ENCODE peak calls at places on chromosome 16, in four cellular contexts. M is substantia nigra, U is pancreas, C is fibroblast of lung. N is an unnamed sample.

GRCh38 chr16:2467301-2468141 is 3.6 kb upstream of the NTN3 start:
- DNase-seq in C (peak), U (peak), M (no peak), N (peak)

GRCh38 chr16:78436023-78436422 is 336.6 kb downstream of the WWOX start:
- DNase-seq in M (no peak), U (no peak), C (no peak), N (no peak)

GRCh38 chr16:11250091-11250785 is 5.8 kb downstream of the SOCS1 start:
- DNase-seq in U (no peak), C (no peak), M (no peak), N (no peak)

GRCh38 chr16:10001258-10001785 is 180.9 kb downstream of the GRIN2A start:
- DNase-seq in U (no peak), C (no peak), M (no peak), N (no peak)

GRCh38 chr16:48537275-48537674 is 72.7 kb downstream of the N4BP1 start:
- DNase-seq in M (no peak), U (no peak), C (no peak), N (peak)

GRCh38 chr16:22635801-22636200 is 125.1 kb downstream of the NPIPB5 start:
- DNase-seq in U (no peak), M (no peak), C (no peak), N (no peak)

GRCh38 chr16:88869673-88869980 is 3.2 kb upstream of the PABPN1L start:
- DNase-seq in C (no peak), M (no peak), U (no peak), N (no peak)

GRCh38 chr16:84610385-84610784 is 7.5 kb downstream of the COTL1 start:
- DNase-seq in M (no peak), U (no peak), C (no peak), N (no peak)

GRCh38 chr16:2470234-2470601 is 879 bp upstream of the NTN3 start:
- DNase-seq in U (no peak), M (no peak), C (no peak), N (no peak)

GRCh38 chr16:86910146-86910805 is 331.9 kb downstream of the FOXL1 start:
- DNase-seq in C (no peak), U (peak), M (no peak), N (peak)

GRCh38 chr16:56295059-56295673 is 103.9 kb downstream of the GNAO1 start:
- DNase-seq in C (no peak), M (no peak), U (no peak), N (no peak)

GRCh38 chr16:82874251-82874650 is 247.5 kb downstream of the CDH13 start:
- DNase-seq in U (no peak), C (peak), M (no peak), N (no peak)

GRCh38 chr16:81638286-81638945 is 140.7 kb upstream of the PLCG2 start:
- DNase-seq in M (no peak), C (no peak), U (no peak), N (no peak)
- H3K27ac ChIP-seq in M (no peak), C (no peak), U (no peak), N (no peak)

DNA sequence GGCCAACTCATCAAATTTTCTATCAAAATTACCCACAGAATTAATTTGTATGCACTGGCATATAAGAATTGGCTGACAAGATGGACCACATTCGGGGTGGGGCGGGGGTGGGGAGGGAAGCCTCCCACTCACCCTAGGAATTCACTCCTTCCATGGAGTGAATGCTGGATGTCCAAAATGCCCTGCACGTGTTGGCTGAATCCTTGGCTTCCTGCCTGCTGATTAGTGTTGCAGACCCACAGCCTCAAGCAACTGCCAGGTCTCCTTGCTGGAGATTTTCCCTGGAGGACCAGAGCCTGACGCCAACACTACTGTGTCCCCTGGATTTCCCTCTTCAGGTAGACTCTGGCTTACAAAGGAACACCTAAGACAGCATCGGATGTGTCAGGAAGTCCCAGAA is 575.7 kb upstream of the CDH11 start:
- DNase-seq in U (no peak), C (no peak), M (no peak), N (no peak)
- H3K27ac ChIP-seq in U (no peak), C (no peak), M (no peak), N (no peak)

GRCh38 chr16:24976971-24977672 is 38.0 kb downstream of the ARHGAP17 start:
- DNase-seq in U (no peak), M (no peak), C (no peak), N (no peak)

GRCh38 chr16:24977673-24978065 is 37.5 kb downstream of the ARHGAP17 start:
- DNase-seq in C (peak), U (no peak), M (no peak), N (no peak)

GRCh38 chr16:24976061-24976779 is 38.9 kb downstream of the ARHGAP17 start:
- DNase-seq in M (no peak), U (no peak), C (no peak), N (no peak)

GRCh38 chr16:24980077-24980793 is 34.9 kb downstream of the ARHGAP17 start:
- DNase-seq in U (no peak), C (peak), M (no peak), N (no peak)

GRCh38 chr16:24978370-24978914 is 36.7 kb downstream of the ARHGAP17 start:
- DNase-seq in U (no peak), M (no peak), C (no peak), N (no peak)
- H3K27ac ChIP-seq in U (no peak), M (no peak), C (peak), N (peak)

GRCh38 chr16:89955001-89955685 is 6.6 kb downstream of the DEF8 start:
- DNase-seq in M (no peak), C (no peak), U (no peak), N (no peak)
- H3K27ac ChIP-seq in M (no peak), C (no peak), U (no peak), N (no peak)

DNA sequence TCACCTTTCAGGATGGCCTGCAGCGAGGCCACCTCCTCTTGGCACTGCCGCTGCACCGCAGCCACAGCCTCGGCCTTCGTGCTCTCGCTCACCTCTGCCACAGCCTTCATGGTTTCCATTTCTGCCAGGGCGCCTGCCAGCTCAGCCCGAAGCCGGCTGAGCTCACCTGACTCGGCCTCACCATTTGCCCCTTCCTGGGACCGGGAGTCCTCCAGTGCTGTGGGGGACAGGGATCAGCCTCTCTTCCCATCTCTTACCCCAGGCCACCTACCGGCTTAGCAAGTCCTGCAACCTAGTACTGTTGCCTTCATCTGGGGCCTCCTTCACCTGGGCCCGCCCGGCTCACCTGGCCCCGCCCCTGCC is 658 bp downstream of the RABEP2 start:
- DNase-seq in U (no peak), C (no peak), M (no peak), N (no peak)
- H3K27ac ChIP-seq in U (peak), C (no peak), M (peak), N (no peak)

DNA sequence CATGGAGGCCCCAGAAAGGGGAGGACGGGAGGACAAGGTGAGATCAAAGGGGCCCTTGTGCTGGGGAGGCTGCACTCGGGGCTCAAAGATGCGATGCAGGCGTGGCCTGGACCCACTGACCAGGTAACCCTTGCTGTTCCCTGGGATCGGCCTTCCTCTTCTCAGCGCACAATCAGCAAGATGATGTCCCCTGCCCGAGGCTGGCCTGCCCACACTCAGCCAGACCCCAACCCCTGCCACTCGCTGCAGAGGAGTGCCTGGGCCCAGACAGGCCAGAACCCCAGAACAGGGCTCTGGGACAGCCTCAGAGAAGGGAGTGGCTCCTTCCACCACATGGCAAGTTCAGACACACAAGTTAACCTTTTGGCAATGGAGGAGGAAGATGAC is 14.8 kb downstream of the KIFC3 start:
- DNase-seq in C (no peak), U (no peak), M (no peak), N (no peak)
- H3K27ac ChIP-seq in C (no peak), U (no peak), M (peak), N (no peak)

GRCh38 chr16:68075980-68076379 is 9.2 kb upstream of the NFATC3 start:
- DNase-seq in C (no peak), U (no peak), M (no peak), N (no peak)
- H3K27ac ChIP-seq in C (no peak), U (no peak), M (no peak), N (no peak)

DNA sequence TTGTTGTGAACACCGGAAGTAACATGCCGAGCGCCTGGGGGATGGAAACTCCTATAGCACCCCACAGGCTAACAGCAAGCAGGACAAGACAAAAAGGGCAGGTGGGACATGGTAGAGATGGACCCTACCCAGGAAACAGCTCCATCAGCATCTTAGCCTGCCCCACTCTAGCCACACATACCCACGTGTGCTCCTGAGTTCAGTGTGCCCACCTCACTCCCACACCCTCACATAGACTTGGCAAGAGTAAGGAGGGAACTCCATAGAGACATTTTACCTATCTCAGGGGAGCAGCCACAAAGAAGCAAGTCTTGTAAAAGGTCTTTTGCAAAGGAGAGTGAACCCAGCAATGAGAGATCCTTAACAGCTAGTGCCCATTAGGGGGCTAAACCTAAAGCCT is 37.8 kb upstream of the CACNG3 start:
- DNase-seq in U (no peak), C (no peak), M (no peak), N (no peak)
- H3K27ac ChIP-seq in U (no peak), C (no peak), M (no peak), N (no peak)

DNA sequence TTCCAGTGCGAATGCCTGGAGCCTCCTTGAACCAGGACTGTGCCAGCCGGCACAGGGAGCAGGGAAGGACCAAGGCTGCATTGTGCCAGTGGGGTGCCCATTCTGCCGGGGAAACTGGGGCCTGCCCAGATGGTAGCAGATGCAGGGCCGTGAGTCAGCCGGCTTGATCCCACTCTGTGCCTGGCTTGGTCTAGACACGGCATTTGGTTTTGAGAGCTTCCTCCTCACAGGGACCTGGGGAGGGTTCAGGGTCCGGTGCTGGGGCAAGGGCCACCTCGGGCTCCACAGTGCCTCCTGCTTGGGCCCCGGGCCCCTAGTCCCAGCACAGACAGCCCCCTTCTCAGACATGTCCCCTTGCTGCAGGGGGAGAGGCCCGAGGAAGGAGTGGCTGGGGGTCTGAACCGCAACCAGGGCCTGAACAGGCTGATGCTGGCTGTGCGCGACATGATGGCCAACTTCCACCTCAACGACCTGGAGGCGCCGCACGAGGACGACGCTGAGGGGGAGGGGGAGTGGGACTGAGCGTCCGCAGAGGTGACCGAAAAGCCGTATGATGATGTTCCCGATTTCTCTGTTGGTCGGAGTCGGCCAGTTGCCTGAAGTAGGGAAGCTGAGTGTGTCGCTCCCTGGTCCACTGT is 7.8 kb upstream of the MC1R start:
- DNase-seq in C (no peak), M (no peak), U (no peak), N (peak)
- H3K27ac ChIP-seq in C (no peak), M (peak), U (no peak), N (no peak)

DNA sequence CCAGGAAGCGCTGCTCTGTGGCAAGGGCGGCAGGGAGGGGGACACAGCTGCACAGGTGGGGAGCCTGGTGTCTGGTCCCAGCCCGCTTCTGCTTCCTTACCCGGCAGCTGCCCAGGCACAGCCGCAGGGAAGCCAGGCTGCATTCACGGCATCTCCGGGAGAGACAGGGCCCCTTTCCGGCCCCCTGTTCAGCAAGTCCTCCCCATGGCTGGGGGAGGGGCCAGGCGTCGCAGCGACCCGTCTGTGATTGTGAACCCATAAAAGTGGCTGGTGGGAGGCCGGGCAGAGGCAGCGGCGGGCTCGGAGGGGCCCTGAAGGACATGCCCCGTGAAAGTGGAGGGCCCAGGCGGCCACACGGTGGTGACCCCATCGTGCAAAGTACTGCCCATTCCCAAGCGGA is 28.7 kb downstream of the SOX8 start:
- DNase-seq in U (no peak), C (no peak), M (no peak), N (no peak)
- H3K27ac ChIP-seq in U (no peak), C (no peak), M (no peak), N (no peak)

N was measured in aorta.